ENCODE peak calls at places on chromosomes 3 and 15, in four cellular contexts. C, Q, X and N are unnamed samples.

GRCh38 chr3:46673151-46674030 is 20.1 kb downstream of the ALS2CL start:
- DNase-seq in C (no peak), Q (peak), X (peak), N (no peak)

GRCh38 chr3:177676148-177676547 is 478.9 kb upstream of the TBL1XR1 start:
- DNase-seq in C (no peak), Q (no peak), X (no peak), N (no peak)

GRCh38 chr15:45187894-45188830 is at the start of gene SHF:
- DNase-seq in C (peak), Q (peak), X (peak), N (no peak)

GRCh38 chr3:12194669-12195161 is 36.0 kb upstream of the TIMP4 start:
- DNase-seq in C (no peak), Q (peak), X (no peak), N (no peak)

GRCh38 chr15:69075467-69075866 is 61.0 kb downstream of the NOX5 start:
- DNase-seq in C (no peak), Q (no peak), X (no peak), N (no peak)

GRCh38 chr15:74196175-74196574 is 6.4 kb downstream of the STRA6 start:
- DNase-seq in C (no peak), Q (no peak), X (peak), N (no peak)

GRCh38 chr3:2741520-2741919 is 368.7 kb downstream of the IL5RA start:
- DNase-seq in C (no peak), Q (no peak), X (no peak), N (no peak)

GRCh38 chr15:38255690-38256089 is 3.1 kb downstream of the SPRED1 start:
- DNase-seq in C (no peak), Q (no peak), X (no peak), N (no peak)

GRCh38 chr3:11159421-11159904 is 5.2 kb downstream of the HRH1 start:
- DNase-seq in C (no peak), Q (peak), X (no peak), N (no peak)

GRCh38 chr3:88195951-88196434 is 46.2 kb downstream of the C3orf38 start:
- DNase-seq in C (no peak), Q (no peak), X (no peak), N (no peak)

GRCh38 chr15:44882499-44882968 is 74.0 kb upstream of the TERB2 start:
- DNase-seq in C (no peak), Q (no peak), X (no peak), N (no peak)

GRCh38 chr3:46707601-46708011 is 6.4 kb downstream of the TMIE start:
- DNase-seq in C (no peak), Q (no peak), X (peak), N (no peak)

GRCh38 chr3:11136871-11137626 is 17.2 kb upstream of the HRH1 start:
- DNase-seq in C (no peak), Q (no peak), X (no peak), N (no peak)

GRCh38 chr3:35659808-35660207 is 20.5 kb downstream of the ARPP21 start:
- DNase-seq in C (no peak), Q (no peak), X (no peak), N (no peak)

GRCh38 chr3:99577160-99577559 is 61.2 kb upstream of the COL8A1 start:
- DNase-seq in C (no peak), Q (no peak), X (no peak), N (no peak)

GRCh38 chr3:140455476-140455875 is 222.4 kb upstream of the TRIM42 start:
- DNase-seq in C (no peak), Q (no peak), X (no peak), N (no peak)

GRCh38 chr3:139524841-139525538 is 14.6 kb downstream of the RBP1 start:
- DNase-seq in C (no peak), Q (no peak), X (no peak), N (peak)

GRCh38 chr15:78644979-78645378 is 4.0 kb upstream of the CHRNB4 start:
- DNase-seq in C (no peak), Q (no peak), X (no peak), N (no peak)

GRCh38 chr3:132417695-132418520 is 606 bp downstream of the DNAJC13 start:
- DNase-seq in C (peak), Q (no peak), X (peak), N (no peak)

GRCh38 chr3:76586471-76586870 is 453.4 kb upstream of the ROBO2 start:
- DNase-seq in C (no peak), Q (no peak), X (no peak), N (no peak)

GRCh38 chr15:69812881-69813280 is 284.8 kb downstream of the TLE3 start:
- DNase-seq in C (peak), Q (no peak), X (no peak), N (no peak)

GRCh38 chr3:156433910-156434309 is 121.0 kb downstream of the SSR3 start:
- DNase-seq in C (no peak), Q (no peak), X (no peak), N (no peak)

GRCh38 chr3:84960581-84960980 is 1.8 kb downstream of the CADM2 start:
- DNase-seq in C (no peak), Q (no peak), X (no peak), N (no peak)

GRCh38 chr3:156575661-156576450 is 20.9 kb upstream of the SSR3 start:
- DNase-seq in C (no peak), Q (no peak), X (no peak), N (no peak)

GRCh38 chr3:60573494-60573893 is 677.8 kb downstream of the FHIT start:
- DNase-seq in C (no peak), Q (no peak), X (no peak), N (no peak)

GRCh38 chr3:53551324-53551723 is 56.9 kb downstream of the CACNA1D start:
- DNase-seq in C (no peak), Q (no peak), X (no peak), N (no peak)

GRCh38 chr15:63191895-63192603 is 2.6 kb downstream of the RAB8B start:
- DNase-seq in C (no peak), Q (no peak), X (no peak), N (no peak)

GRCh38 chr3:100263583-100263982 is 2.8 kb downstream of the TBC1D23 start:
- DNase-seq in C (no peak), Q (no peak), X (no peak), N (no peak)

GRCh38 chr3:5016218-5017161 is 37.3 kb downstream of the BHLHE40 start:
- DNase-seq in C (no peak), Q (peak), X (no peak), N (no peak)

DNA sequence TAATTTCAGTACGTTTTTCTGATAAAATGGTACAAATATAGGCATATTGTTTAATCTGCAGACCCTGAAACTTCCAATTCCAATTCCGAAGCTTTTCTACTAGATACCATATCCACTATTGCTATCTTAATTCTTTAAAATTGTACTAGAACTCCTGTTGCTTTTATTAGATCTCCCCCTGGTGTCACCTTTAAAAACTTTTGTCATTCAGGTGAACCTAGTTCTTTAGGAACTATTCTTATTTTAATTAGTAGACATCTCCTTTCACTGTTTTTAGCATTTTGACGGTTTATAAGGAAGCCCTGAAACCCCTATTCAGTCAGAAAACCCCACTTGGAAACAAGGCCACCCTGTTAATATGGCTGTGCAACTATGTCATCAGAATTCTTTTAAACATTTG is 22.3 kb downstream of the C2CD4B start:
- DNase-seq in C (no peak), Q (no peak), X (no peak), N (no peak)
- TF ChIP-seq CTCF in C (no peak), Q (no peak), X (no peak), N (no peak)

DNA sequence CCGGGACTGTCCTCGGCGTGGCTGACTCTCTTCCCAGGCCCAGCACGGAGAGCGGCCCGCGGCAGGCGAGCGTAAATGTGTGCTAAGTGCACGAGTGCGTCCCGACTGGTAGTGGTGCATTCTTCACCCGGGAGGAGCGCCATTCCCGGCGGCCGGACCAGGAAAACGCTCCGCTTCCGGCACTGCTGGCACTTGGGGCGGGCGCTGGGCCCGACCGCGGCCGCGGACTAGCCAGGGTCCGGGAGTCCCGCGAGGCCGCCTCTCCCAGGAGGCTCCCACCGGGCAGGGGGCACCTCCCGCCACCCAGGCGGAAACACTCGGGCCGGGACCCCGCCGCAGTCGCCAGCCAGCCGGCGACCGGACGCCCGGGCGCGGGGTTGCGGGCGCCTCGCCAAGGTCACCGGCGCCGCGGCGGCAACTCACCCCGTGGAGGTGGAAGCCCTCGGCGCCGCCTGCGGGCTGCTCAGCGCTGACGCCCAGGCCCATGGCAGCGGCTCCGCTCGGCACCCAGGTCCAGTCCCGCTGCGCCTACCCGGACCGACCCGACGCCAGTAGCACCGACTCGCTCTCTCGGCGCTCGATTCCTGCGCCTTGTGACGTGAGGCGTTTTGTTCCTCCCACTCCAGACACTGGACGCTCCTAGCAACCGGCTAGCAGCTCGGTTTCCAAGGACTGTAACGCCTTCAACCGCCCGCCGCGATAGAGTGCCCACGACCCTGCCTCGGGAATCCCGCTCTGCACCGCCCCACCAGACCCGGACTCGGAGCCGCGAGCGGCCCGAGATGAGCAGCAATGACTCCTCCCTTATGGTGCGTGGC is at the start of the genes GORASP1 and TTC21A:
- DNase-seq in C (peak), Q (peak), X (peak), N (peak)
- TF ChIP-seq CTCF in C (no peak), Q (peak), X (peak), N (no peak)

GRCh38 chr3:43399034-43399433 is 112.7 kb downstream of the SNRK start:
- DNase-seq in C (no peak), Q (no peak), X (no peak), N (no peak)

GRCh38 chr3:43401171-43401570 is 114.8 kb downstream of the SNRK start:
- DNase-seq in C (no peak), Q (no peak), X (no peak), N (no peak)

GRCh38 chr3:43405888-43406636 is 119.7 kb downstream of the SNRK start:
- DNase-seq in C (no peak), Q (no peak), X (peak), N (no peak)

DNA sequence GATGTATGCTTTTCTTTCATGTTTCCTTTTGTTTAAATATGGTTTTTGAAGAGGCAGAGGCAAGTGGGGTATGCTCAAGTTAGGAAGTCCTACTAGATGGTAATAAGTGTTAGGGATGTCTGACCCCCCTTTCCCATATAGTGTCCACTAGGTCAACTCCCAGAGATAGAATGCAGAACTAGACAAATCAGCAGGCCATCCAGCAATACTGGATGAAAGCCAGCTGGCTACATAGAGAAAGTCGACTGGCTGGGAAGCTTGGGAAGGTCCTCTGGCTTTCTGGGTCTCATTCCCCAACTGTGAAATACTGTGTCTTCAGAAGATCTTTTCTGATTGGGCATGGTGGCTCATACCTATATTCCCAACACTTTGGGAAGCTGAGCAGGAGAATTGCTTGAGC is 113.8 kb downstream of the SNRK start:
- DNase-seq in C (no peak), Q (no peak), X (no peak), N (no peak)
- TF ChIP-seq CTCF in C (no peak), Q (no peak), X (no peak), N (no peak)

DNA sequence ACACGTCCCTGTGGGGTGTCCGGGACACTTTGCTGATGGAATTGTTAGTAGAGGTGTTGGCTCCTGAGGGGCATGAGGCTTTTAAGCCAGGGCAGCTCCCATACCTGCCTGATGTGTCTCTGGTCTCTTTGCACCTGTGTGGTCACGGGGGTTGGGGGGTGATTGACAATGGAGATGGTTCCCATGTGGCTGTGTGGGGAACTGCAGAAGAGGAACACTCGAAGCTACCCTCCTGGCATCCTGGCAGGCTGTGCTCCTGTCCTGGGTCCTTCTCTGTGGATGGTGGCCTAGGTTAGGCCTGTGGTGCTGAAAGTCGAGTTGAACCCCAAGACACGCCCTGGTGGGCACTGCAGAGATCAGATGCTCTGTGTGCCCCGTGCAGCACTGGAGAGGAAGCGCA is 73.4 kb downstream of the HMCES start:
- DNase-seq in C (no peak), Q (no peak), X (no peak), N (no peak)
- TF ChIP-seq CTCF in C (peak), Q (no peak), X (no peak), N (peak)

GRCh38 chr3:168952551-168952950 is 711.0 kb downstream of the MECOM start:
- DNase-seq in C (no peak), Q (no peak), X (no peak), N (no peak)
- TF ChIP-seq CTCF in C (no peak), Q (no peak), X (peak), N (peak)